ENCODE peak calls at places on chromosomes 16 and 17, in four cellular contexts. One of them, this sample, is unnamed.

GRCh38 chr17:31202968-31203367 is 94.1 kb downstream of the OMG start:
- DNase-seq in AG04450: no peak
- DNase-seq in BJ: no peak
- DNase-seq in lower leg skin: no peak
- DNase-seq in this sample: no peak

GRCh38 chr17:37744961-37745800 is at the start of gene HNF1B:
- DNase-seq in lower leg skin: no peak
- DNase-seq in BJ: no peak
- DNase-seq in AG04450: no peak
- DNase-seq in this sample: no peak

GRCh38 chr16:68447721-68448359 is 468 bp downstream of the SMPD3 start:
- DNase-seq in BJ: no peak
- DNase-seq in AG04450: no peak
- DNase-seq in lower leg skin: no peak
- DNase-seq in this sample: no peak

GRCh38 chr17:57810740-57811632 is 38.9 kb downstream of the MRPS23 start:
- DNase-seq in lower leg skin: no peak
- DNase-seq in BJ: peak
- DNase-seq in AG04450: no peak
- DNase-seq in this sample: peak

GRCh38 chr16:85557976-85558589 is 55.0 kb upstream of the GSE1 start:
- DNase-seq in lower leg skin: no peak
- DNase-seq in AG04450: no peak
- DNase-seq in BJ: no peak
- DNase-seq in this sample: no peak

GRCh38 chr17:60390881-60391418 is 983 bp downstream of the USP32 start:
- DNase-seq in lower leg skin: peak
- DNase-seq in AG04450: no peak
- DNase-seq in BJ: no peak
- DNase-seq in this sample: no peak

GRCh38 chr17:66904760-66905637 is 59.5 kb upstream of the CACNG4 start:
- DNase-seq in lower leg skin: no peak
- DNase-seq in AG04450: no peak
- DNase-seq in BJ: no peak
- DNase-seq in this sample: no peak

GRCh38 chr16:22787456-22788189 is 26.3 kb upstream of the HS3ST2 start:
- DNase-seq in BJ: peak
- DNase-seq in lower leg skin: peak
- DNase-seq in AG04450: no peak
- DNase-seq in this sample: peak

GRCh38 chr17:40602445-40603443 is 37.5 kb upstream of the CCR7 start:
- DNase-seq in AG04450: no peak
- DNase-seq in BJ: no peak
- DNase-seq in lower leg skin: no peak
- DNase-seq in this sample: no peak

GRCh38 chr16:85878875-85879274 is 20.1 kb upstream of the IRF8 start:
- DNase-seq in AG04450: peak
- DNase-seq in BJ: peak
- DNase-seq in lower leg skin: no peak
- DNase-seq in this sample: peak

GRCh38 chr17:6549384-6550036 is 6.8 kb downstream of the PITPNM3 start:
- DNase-seq in lower leg skin: no peak
- DNase-seq in AG04450: no peak
- DNase-seq in BJ: no peak
- DNase-seq in this sample: no peak
- TF ChIP-seq CTCF in lower leg skin: no peak
- TF ChIP-seq CTCF in AG04450: no peak
- TF ChIP-seq CTCF in BJ: no peak
- TF ChIP-seq CTCF in this sample: no peak

GRCh38 chr17:73823684-73824083 is 179.4 kb upstream of the SDK2 start:
- DNase-seq in lower leg skin: no peak
- DNase-seq in AG04450: no peak
- DNase-seq in BJ: no peak
- DNase-seq in this sample: peak

GRCh38 chr17:73821665-73822064 is 177.4 kb upstream of the SDK2 start:
- DNase-seq in lower leg skin: no peak
- DNase-seq in AG04450: no peak
- DNase-seq in BJ: no peak
- DNase-seq in this sample: no peak

GRCh38 chr17:73819440-73820395 is 175.5 kb upstream of the SDK2 start:
- DNase-seq in AG04450: no peak
- DNase-seq in BJ: no peak
- DNase-seq in lower leg skin: no peak
- DNase-seq in this sample: no peak

GRCh38 chr17:73822371-73822770 is 178.1 kb upstream of the SDK2 start:
- DNase-seq in BJ: no peak
- DNase-seq in lower leg skin: no peak
- DNase-seq in AG04450: no peak
- DNase-seq in this sample: no peak

GRCh38 chr17:73820686-73821448 is 176.6 kb upstream of the SDK2 start:
- DNase-seq in lower leg skin: no peak
- DNase-seq in AG04450: no peak
- DNase-seq in BJ: no peak
- DNase-seq in this sample: peak
- TF ChIP-seq CTCF in lower leg skin: no peak
- TF ChIP-seq CTCF in AG04450: no peak
- TF ChIP-seq CTCF in BJ: no peak
- TF ChIP-seq CTCF in this sample: no peak

GRCh38 chr17:62662855-62663254 is 35.4 kb downstream of the MRC2 start:
- DNase-seq in lower leg skin: no peak
- DNase-seq in BJ: no peak
- DNase-seq in AG04450: no peak
- DNase-seq in this sample: no peak

GRCh38 chr17:62661337-62661736 is 33.9 kb downstream of the MRC2 start:
- DNase-seq in BJ: no peak
- DNase-seq in lower leg skin: no peak
- DNase-seq in AG04450: no peak
- DNase-seq in this sample: no peak

GRCh38 chr17:62664336-62665120 is 37.1 kb downstream of the MRC2 start:
- DNase-seq in lower leg skin: no peak
- DNase-seq in BJ: no peak
- DNase-seq in AG04450: no peak
- DNase-seq in this sample: no peak

GRCh38 chr17:62665599-62665998 is 38.1 kb downstream of the MRC2 start:
- DNase-seq in AG04450: no peak
- DNase-seq in lower leg skin: no peak
- DNase-seq in BJ: no peak
- DNase-seq in this sample: no peak

GRCh38 chr17:62663304-62663703 is 35.8 kb downstream of the MRC2 start:
- DNase-seq in BJ: no peak
- DNase-seq in AG04450: no peak
- DNase-seq in lower leg skin: no peak
- DNase-seq in this sample: no peak
- TF ChIP-seq CTCF in BJ: no peak
- TF ChIP-seq CTCF in AG04450: no peak
- TF ChIP-seq CTCF in lower leg skin: no peak
- TF ChIP-seq CTCF in this sample: no peak

GRCh38 chr16:26648851-26649250 is 417.9 kb upstream of the C16orf82 start:
- DNase-seq in BJ: no peak
- DNase-seq in AG04450: no peak
- DNase-seq in lower leg skin: no peak
- DNase-seq in this sample: no peak
- TF ChIP-seq CTCF in BJ: no peak
- TF ChIP-seq CTCF in AG04450: no peak
- TF ChIP-seq CTCF in lower leg skin: no peak
- TF ChIP-seq CTCF in this sample: no peak

GRCh38 chr17:27603870-27604794 is 26.9 kb upstream of the LGALS9 start:
- DNase-seq in lower leg skin: no peak
- DNase-seq in AG04450: no peak
- DNase-seq in BJ: no peak
- DNase-seq in this sample: no peak

GRCh38 chr17:27605409-27605808 is 25.6 kb upstream of the LGALS9 start:
- DNase-seq in BJ: no peak
- DNase-seq in lower leg skin: no peak
- DNase-seq in AG04450: no peak
- DNase-seq in this sample: no peak

GRCh38 chr17:27602721-27603445 is 28.1 kb upstream of the LGALS9 start:
- DNase-seq in BJ: no peak
- DNase-seq in lower leg skin: peak
- DNase-seq in AG04450: peak
- DNase-seq in this sample: no peak

GRCh38 chr17:27601975-27602302 is 29.0 kb upstream of the LGALS9 start:
- DNase-seq in lower leg skin: no peak
- DNase-seq in BJ: no peak
- DNase-seq in AG04450: no peak
- DNase-seq in this sample: no peak

GRCh38 chr17:27603446-27603820 is 27.6 kb upstream of the LGALS9 start:
- DNase-seq in AG04450: no peak
- DNase-seq in lower leg skin: no peak
- DNase-seq in BJ: no peak
- DNase-seq in this sample: no peak
- TF ChIP-seq CTCF in AG04450: no peak
- TF ChIP-seq CTCF in lower leg skin: no peak
- TF ChIP-seq CTCF in BJ: no peak
- TF ChIP-seq CTCF in this sample: no peak

GRCh38 chr17:79214459-79214858 is 139.8 kb downstream of the ENGASE start:
- DNase-seq in AG04450: no peak
- DNase-seq in BJ: no peak
- DNase-seq in lower leg skin: no peak
- DNase-seq in this sample: no peak

GRCh38 chr17:79216391-79216790 is 141.8 kb downstream of the ENGASE start:
- DNase-seq in BJ: no peak
- DNase-seq in AG04450: no peak
- DNase-seq in lower leg skin: no peak
- DNase-seq in this sample: no peak

GRCh38 chr17:79216826-79217225 is 142.2 kb downstream of the ENGASE start:
- DNase-seq in BJ: no peak
- DNase-seq in lower leg skin: no peak
- DNase-seq in AG04450: no peak
- DNase-seq in this sample: no peak

GRCh38 chr17:79215631-79216030 is 141.0 kb downstream of the ENGASE start:
- DNase-seq in BJ: no peak
- DNase-seq in AG04450: no peak
- DNase-seq in lower leg skin: no peak
- DNase-seq in this sample: no peak

GRCh38 chr17:79214940-79215604 is 140.4 kb downstream of the ENGASE start:
- DNase-seq in BJ: no peak
- DNase-seq in AG04450: no peak
- DNase-seq in lower leg skin: no peak
- DNase-seq in this sample: no peak
- TF ChIP-seq CTCF in BJ: no peak
- TF ChIP-seq CTCF in AG04450: no peak
- TF ChIP-seq CTCF in lower leg skin: no peak
- TF ChIP-seq CTCF in this sample: no peak

DNA sequence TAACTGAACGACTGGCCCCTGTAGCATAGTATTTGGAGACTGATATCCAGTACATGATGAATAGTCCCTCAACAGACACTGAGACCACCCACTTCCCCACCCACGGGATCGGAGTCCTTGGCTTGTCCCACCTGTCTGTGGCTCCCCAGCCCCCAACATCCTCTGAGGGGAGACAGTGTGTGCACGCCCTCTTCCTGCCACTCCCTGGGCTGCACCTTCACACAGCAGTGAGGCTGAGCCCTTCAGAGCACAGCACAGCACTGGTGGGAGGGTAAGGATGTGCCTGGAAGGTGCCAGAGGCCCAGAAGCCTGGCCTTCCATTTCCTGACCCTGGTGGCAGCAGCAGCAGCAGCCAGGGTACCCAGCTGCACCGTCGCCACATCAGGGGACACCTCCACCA is 11.0 kb downstream of the DNASE1 start:
- DNase-seq in AG04450: no peak
- DNase-seq in BJ: no peak
- DNase-seq in lower leg skin: no peak
- DNase-seq in this sample: no peak
- TF ChIP-seq CTCF in AG04450: no peak
- TF ChIP-seq CTCF in BJ: no peak
- TF ChIP-seq CTCF in lower leg skin: no peak
- TF ChIP-seq CTCF in this sample: no peak

GRCh38 chr16:4298761-4299522 is 16.9 kb upstream of the GLIS2 start:
- DNase-seq in AG04450: peak
- DNase-seq in BJ: peak
- DNase-seq in lower leg skin: peak
- DNase-seq in this sample: peak
- TF ChIP-seq CTCF in AG04450: no peak
- TF ChIP-seq CTCF in BJ: no peak
- TF ChIP-seq CTCF in lower leg skin: no peak
- TF ChIP-seq CTCF in this sample: no peak

GRCh38 chr17:81322271-81323082 is 27.4 kb upstream of the SLC38A10 start:
- DNase-seq in AG04450: no peak
- DNase-seq in BJ: no peak
- DNase-seq in lower leg skin: no peak
- DNase-seq in this sample: no peak
- TF ChIP-seq CTCF in AG04450: no peak
- TF ChIP-seq CTCF in BJ: peak
- TF ChIP-seq CTCF in lower leg skin: no peak
- TF ChIP-seq CTCF in this sample: peak

GRCh38 chr16:88611220-88611821 is 27.1 kb upstream of the IL17C start:
- DNase-seq in AG04450: no peak
- DNase-seq in lower leg skin: no peak
- DNase-seq in BJ: no peak
- DNase-seq in this sample: no peak
- TF ChIP-seq CTCF in AG04450: no peak
- TF ChIP-seq CTCF in lower leg skin: no peak
- TF ChIP-seq CTCF in BJ: no peak
- TF ChIP-seq CTCF in this sample: no peak